ENCODE peak calls at places on chromosomes 13 and 19, in ten cellular contexts. Y is upper lobe of right lung, A is IMR-90, J is GM12864, S is kidney epithelial cell, X is foreskin fibroblast, C is astrocyte of the cerebellum, E is fibroblast of the aortic adventitia, T is cardiac fibroblast, O is tibial nerve. R is an unnamed sample.

GRCh38 chr13:23025848-23026608 is 154.8 kb upstream of the SGCG start:
- DNase-seq in J (no peak), C (no peak), A (no peak), Y (no peak), X (no peak), O (no peak), S (no peak), E (no peak), T (no peak), R (no peak)

GRCh38 chr19:38494379-38494778 is 60.9 kb downstream of the RYR1 start:
- DNase-seq in C (no peak), X (no peak), T (no peak), S (no peak), A (no peak), O (no peak), E (no peak), Y (no peak), J (no peak), R (no peak)

GRCh38 chr19:5466814-5467291 is 11.6 kb downstream of the ZNRF4 start:
- DNase-seq in S (no peak), J (no peak), X (no peak), C (no peak), Y (no peak), T (no peak), A (no peak), O (no peak), E (no peak), R (no peak)

GRCh38 chr13:62611343-62611742 is 1195.7 kb upstream of the PCDH20 start:
- DNase-seq in Y (no peak), E (no peak), C (no peak), X (no peak), A (no peak), S (no peak), O (no peak), J (no peak), T (no peak), R (no peak)

GRCh38 chr13:46648166-46648607 is 95.2 kb downstream of the LRCH1 start:
- DNase-seq in E (no peak), J (no peak), O (no peak), A (peak), Y (no peak), S (no peak), T (peak), C (no peak), X (peak), R (peak)

GRCh38 chr13:91358384-91358776 is 10.9 kb downstream of the MIR17HG start:
- DNase-seq in O (no peak), S (no peak), Y (no peak), E (no peak), T (no peak), J (no peak), C (no peak), X (peak), A (no peak), R (no peak)

GRCh38 chr13:96075953-96076543 is 13.9 kb upstream of the HS6ST3 start:
- DNase-seq in X (peak), S (no peak), E (peak), Y (no peak), A (peak), J (no peak), T (peak), C (no peak), O (no peak), R (peak)

GRCh38 chr19:11115895-11116446 is 26.7 kb downstream of the LDLR start:
- DNase-seq in X (no peak), Y (no peak), A (no peak), E (no peak), S (no peak), O (no peak), T (no peak), J (no peak), C (no peak), R (no peak)

GRCh38 chr19:35298561-35298972 is 6.6 kb downstream of the MAG start:
- DNase-seq in T (no peak), E (no peak), S (no peak), A (no peak), O (no peak), C (no peak), J (no peak), Y (no peak), X (no peak), R (no peak)

GRCh38 chr13:73870036-73870741 is 264.0 kb downstream of the KLF12 start:
- DNase-seq in J (no peak), S (no peak), X (peak), O (no peak), E (peak), A (peak), Y (no peak), C (no peak), T (peak), R (peak)

GRCh38 chr13:96661612-96662011 is 332.7 kb downstream of the OXGR1 start:
- DNase-seq in S (no peak), E (no peak), A (no peak), C (no peak), J (no peak), X (peak), T (no peak), Y (no peak), O (no peak), R (no peak)

GRCh38 chr13:85651440-85651839 is 147.8 kb downstream of the SLITRK6 start:
- DNase-seq in T (no peak), Y (no peak), O (no peak), X (peak), A (peak), S (no peak), E (no peak), J (no peak), C (no peak), R (no peak)

GRCh38 chr13:99648266-99648665 is 147.0 kb downstream of the TM9SF2 start:
- DNase-seq in T (no peak), C (no peak), X (no peak), S (no peak), Y (no peak), A (no peak), O (no peak), J (no peak), E (no peak), R (no peak)

GRCh38 chr13:78428646-78429045 is 174.7 kb downstream of the POU4F1 start:
- DNase-seq in T (no peak), S (no peak), J (no peak), Y (no peak), C (no peak), E (no peak), O (no peak), A (no peak), X (no peak), R (no peak)

GRCh38 chr13:40152145-40152544 is 496.7 kb downstream of the COG6 start:
- DNase-seq in A (peak), O (no peak), X (peak), Y (no peak), T (peak), C (peak), E (peak), J (no peak), S (peak), R (peak)

GRCh38 chr13:37446503-37446902 is 152.1 kb downstream of the POSTN start:
- DNase-seq in S (peak), J (no peak), E (peak), C (peak), Y (no peak), X (peak), T (peak), A (peak), O (no peak), R (peak)

GRCh38 chr19:17687857-17688784 is at the start of gene UNC13A:
- DNase-seq in A (peak), O (no peak), T (peak), J (no peak), Y (peak), C (no peak), S (no peak), E (peak), X (peak), R (peak)

GRCh38 chr13:28659611-28659970 is 661 bp downstream of the POMP start:
- DNase-seq in Y (no peak), J (no peak), A (peak), O (no peak), X (peak), S (no peak), C (peak), E (peak), T (peak), R (peak)

GRCh38 chr13:41622545-41623429 is 165.4 kb downstream of the RGCC start:
- DNase-seq in T (peak), X (peak), C (no peak), S (no peak), E (peak), Y (no peak), A (peak), O (no peak), J (no peak), R (peak)

DNA sequence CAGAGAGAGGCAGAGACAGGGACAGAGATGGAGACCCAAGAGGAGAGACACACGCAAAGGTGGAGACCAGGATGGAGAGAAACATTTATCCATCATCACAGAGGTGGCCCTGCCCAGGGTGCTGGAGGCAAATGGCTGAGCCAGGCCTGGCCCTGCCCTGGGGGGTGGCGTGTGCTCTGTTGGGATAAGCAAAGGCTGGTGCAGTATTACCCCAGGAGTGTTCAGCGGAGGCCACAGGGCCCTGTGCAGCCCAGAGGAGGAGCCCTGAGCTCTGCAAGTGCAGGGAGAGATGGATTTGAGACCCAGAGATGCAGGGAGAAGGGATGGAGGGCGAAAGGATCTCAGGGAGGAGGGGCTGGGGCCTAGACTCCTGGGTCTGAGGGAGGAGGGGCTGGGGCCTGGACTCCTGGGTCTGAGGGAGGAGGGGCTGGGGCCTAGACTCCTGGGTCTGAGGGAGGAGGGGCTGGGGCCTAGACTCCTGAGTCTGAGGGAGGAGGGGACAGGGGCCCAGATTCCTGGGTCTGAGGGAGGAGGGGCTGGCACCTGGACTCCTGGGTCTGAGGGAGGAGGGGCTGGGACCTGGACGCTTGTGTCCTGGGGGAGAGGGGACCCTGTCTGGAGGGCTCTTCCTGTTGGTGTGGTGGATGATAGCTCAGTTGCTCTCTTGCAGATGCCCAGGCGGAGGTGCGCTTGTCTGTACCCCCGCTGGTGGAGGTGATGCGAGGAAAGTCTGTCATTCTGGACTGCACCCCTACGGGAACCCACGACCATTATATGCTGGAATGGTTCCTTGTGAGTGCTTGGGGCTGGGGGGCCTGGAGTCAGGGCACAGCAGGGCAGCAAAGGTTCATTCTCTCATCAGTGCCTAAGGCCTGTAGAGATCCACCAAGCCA is 1.9 kb downstream of the BCAM start:
- DNase-seq in C (no peak), A (no peak), Y (no peak), E (no peak), J (no peak), T (no peak), X (no peak), O (no peak), S (no peak), R (no peak)
- H3K4me3 ChIP-seq in C (no peak), A (no peak), Y (peak), E (no peak), J (no peak), T (no peak), X (no peak), O (no peak), S (no peak), R (no peak)

GRCh38 chr13:80337706-80338105 is 3.2 kb downstream of the SPRY2 start:
- DNase-seq in J (no peak), C (no peak), Y (no peak), S (no peak), O (no peak), E (peak), A (no peak), T (peak), X (no peak), R (peak)

GRCh38 chr13:80340643-80341097 is 256 bp downstream of the SPRY2 start:
- DNase-seq in O (peak), S (no peak), T (peak), X (no peak), E (peak), Y (no peak), J (no peak), A (peak), C (no peak), R (peak)

GRCh38 chr13:80339578-80339840 is 1.4 kb downstream of the SPRY2 start:
- DNase-seq in T (peak), A (no peak), Y (no peak), E (no peak), S (no peak), O (no peak), X (no peak), J (no peak), C (no peak), R (no peak)

GRCh38 chr13:80339841-80340642 is 884 bp downstream of the SPRY2 start:
- DNase-seq in S (no peak), O (peak), E (peak), J (no peak), T (peak), X (peak), A (peak), C (no peak), Y (peak), R (peak)

DNA sequence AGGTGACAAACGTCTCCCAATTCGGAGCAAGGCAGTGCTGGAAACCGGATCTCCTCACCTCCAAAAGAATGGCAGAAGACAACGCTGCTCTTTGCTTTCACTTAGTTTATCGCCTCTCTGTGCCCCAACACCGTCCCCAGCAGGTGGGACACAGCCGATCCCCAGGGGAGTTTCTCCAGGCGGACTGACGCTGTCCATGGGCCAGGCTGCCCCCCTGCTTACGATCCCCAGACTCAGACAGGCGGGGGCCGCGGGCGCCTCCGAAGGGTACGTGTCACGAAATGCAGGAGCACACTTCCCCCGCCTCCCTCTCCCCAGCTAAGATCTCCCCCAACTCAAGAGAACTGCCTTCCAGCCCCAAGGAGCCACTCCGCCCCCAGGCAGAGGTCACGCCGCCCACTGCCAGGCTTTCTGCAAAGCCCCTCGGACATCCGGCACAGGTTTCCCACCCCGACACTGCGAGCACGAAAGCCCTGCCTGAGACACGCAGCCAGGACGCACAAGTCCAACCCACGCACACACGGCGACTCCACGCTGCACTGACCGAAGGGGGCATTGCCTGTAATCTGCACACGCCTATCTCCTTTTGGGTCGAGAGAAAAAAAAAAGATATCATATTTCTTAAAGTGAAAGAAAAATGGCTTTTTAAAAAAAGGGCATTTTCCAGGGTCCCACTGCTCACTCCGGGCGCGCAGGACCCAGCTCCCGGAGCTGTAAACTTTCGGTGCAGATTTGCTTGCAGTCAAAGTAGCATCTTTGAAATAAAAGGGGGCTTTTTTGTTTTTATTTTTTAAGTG is 1.9 kb downstream of the SPRY2 start:
- DNase-seq in J (no peak), Y (peak), X (peak), E (peak), C (peak), O (peak), A (peak), T (peak), S (no peak), R (peak)
- TF ChIP-seq CTCF in J (no peak), Y (peak), X (peak), E (peak), C (peak), O (peak), A (peak), T (peak), S (no peak), R (peak)

DNA sequence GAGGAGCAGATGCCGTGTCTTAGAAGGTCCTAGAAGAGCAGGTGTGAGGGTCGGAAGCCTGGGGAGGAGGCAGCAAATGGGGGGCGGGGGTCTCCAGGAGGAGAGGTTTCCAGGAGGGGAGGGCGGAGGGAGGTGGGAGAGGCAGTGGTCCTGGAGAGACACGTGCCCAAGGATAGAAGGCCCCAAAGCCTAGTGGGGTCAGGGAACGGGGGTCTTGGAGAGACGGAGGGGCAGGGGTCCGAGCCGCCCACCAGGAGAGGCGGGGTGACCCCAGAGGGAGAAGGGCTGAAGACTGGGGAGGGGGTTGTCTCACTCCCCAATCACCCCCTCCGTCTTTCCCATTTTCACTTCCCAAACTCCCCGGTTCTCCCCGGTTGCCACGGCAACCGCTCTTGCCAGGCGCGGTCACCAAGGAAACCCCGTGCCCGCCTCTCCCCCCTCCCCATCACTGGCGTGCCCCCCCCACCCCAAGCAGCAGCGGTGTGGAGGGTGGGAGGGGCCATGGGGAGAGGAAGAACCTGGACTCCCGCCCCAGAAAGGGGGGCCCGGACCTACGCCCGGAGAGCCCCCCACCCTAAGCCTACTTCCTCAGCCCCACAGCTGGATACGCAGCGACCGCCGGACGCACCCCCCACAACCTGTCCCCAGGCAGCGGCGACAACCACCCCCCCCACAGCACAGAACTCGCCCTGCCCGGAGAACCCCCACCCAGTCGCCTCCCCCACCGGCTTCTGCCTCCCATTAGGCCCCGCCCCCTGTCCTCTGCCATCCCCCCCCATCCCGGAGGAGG is 988 bp downstream of the LRRC4B start:
- DNase-seq in S (no peak), J (no peak), C (no peak), E (no peak), T (no peak), X (no peak), A (no peak), O (no peak), Y (no peak), R (no peak)
- H3K4me3 ChIP-seq in S (no peak), J (no peak), C (no peak), E (no peak), T (no peak), X (no peak), A (no peak), O (no peak), Y (no peak), R (no peak)

GRCh38 chr19:23345838-23346237 is 49.4 kb downstream of the ZNF91 start:
- DNase-seq in J (no peak), X (no peak), A (no peak), E (no peak), C (no peak), T (no peak), Y (no peak), S (no peak), O (no peak), R (no peak)
- TF ChIP-seq CTCF in J (peak), X (no peak), A (no peak), E (no peak), C (no peak), T (no peak), Y (no peak), S (no peak), O (no peak), R (no peak)

GRCh38 chr19:6535558-6536137 is 4.8 kb downstream of the TNFSF9 start:
- DNase-seq in Y (no peak), E (no peak), O (no peak), S (no peak), A (no peak), C (no peak), T (no peak), J (no peak), X (no peak), R (no peak)

GRCh38 chr19:6533000-6533328 is 2.1 kb downstream of the TNFSF9 start:
- DNase-seq in J (no peak), T (no peak), O (no peak), X (no peak), E (no peak), S (no peak), Y (no peak), A (no peak), C (no peak), R (no peak)

GRCh38 chr19:6534451-6535093 is 3.7 kb downstream of the TNFSF9 start:
- DNase-seq in C (no peak), Y (no peak), X (no peak), J (no peak), O (no peak), E (no peak), A (no peak), T (no peak), S (no peak), R (no peak)

GRCh38 chr19:6532244-6532999 is 1.6 kb downstream of the TNFSF9 start:
- DNase-seq in X (no peak), A (no peak), C (no peak), E (no peak), T (no peak), Y (no peak), J (no peak), O (no peak), S (no peak), R (no peak)

DNA sequence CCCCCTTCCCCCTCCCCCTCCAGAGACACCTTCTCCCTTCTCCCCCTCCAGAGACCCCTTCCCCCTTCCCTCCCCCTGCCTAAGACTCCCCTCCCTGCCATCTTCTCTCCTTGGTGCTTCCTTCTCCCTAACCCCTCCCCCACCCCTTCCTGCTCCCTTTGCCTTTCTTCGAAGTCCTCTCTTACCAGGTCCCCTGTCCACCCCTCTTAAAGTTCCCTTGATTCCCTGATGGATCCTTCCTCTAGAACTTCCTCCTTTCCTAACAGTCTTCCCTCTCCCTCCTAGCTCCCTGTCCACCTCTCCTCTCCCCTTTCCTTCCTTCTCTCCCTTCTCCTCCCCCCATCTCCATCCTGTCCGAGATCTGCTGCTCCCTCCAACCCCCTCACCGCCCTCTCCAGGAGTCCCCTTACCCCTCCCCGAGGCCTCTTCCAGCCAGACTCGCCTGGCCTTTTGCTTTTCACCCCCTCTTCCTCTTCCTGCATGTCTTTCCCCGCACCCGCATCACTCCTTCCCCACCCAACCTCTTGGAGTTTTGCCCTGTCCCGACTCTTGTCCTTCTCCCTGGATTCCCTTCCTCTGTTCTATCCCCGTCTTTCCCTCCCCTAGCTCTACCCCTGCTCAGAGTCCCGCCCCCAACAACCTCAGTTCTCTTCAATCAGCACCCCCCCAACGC is 3.1 kb downstream of the TNFSF9 start:
- DNase-seq in X (no peak), A (no peak), E (no peak), S (no peak), O (no peak), T (no peak), J (no peak), Y (no peak), C (no peak), R (no peak)
- H3K4me3 ChIP-seq in X (no peak), A (no peak), E (no peak), S (no peak), O (no peak), T (no peak), J (peak), Y (no peak), C (no peak), R (no peak)

DNA sequence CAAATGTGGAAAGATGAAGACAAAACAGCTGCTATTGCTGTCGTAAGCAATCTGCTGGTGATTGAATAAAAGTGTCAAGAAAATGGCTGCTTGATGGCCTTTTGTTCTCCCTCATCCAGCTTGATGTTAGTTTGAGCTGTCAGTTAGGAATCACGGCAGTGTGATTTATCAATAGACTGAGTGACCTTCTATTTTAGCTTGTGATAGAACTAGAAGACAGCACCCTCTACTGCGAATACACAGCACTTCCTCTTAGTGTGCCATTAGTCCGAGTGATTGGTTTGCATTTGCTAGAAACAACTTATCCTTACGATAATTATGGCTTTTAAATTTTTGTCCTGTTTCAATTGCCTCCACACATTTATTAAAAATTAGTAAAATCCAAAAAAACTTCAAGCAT is 76.2 kb downstream of the MZT1 start:
- DNase-seq in S (no peak), T (peak), C (no peak), X (no peak), J (no peak), Y (no peak), O (no peak), E (no peak), A (no peak), R (no peak)
- TF ChIP-seq CTCF in S (peak), T (peak), C (peak), X (no peak), J (peak), Y (peak), O (no peak), E (no peak), A (no peak), R (no peak)

R was measured in fibroblast of villous mesenchyme.